ENCODE peak calls at places on chromosomes 1 and 21, in four cellular contexts. One of them, this sample, is unnamed.

GRCh38 chr1:31691446-31691845 is 12.4 kb downstream of the COL16A1 start:
- DNase-seq in endothelial cell of umbilical vein: no peak
- DNase-seq in CD8-positive, alpha-beta T cell: no peak
- DNase-seq in HCT116: no peak
- DNase-seq in this sample: no peak

GRCh38 chr1:54949971-54950360 is 30.5 kb upstream of the TMEM61 start:
- DNase-seq in endothelial cell of umbilical vein: peak; percentile 74
- DNase-seq in CD8-positive, alpha-beta T cell: no peak
- DNase-seq in HCT116: no peak
- DNase-seq in this sample: no peak

GRCh38 chr1:110255388-110255787 is 45.3 kb downstream of the KCNC4 start:
- DNase-seq in endothelial cell of umbilical vein: no peak
- DNase-seq in CD8-positive, alpha-beta T cell: no peak
- DNase-seq in HCT116: no peak
- DNase-seq in this sample: peak; percentile 35

GRCh38 chr1:111507411-111508201 is 4.2 kb upstream of the ADORA3 start:
- DNase-seq in endothelial cell of umbilical vein: peak; percentile 64
- DNase-seq in CD8-positive, alpha-beta T cell: peak; percentile 64
- DNase-seq in HCT116: no peak
- DNase-seq in this sample: peak; percentile 89

GRCh38 chr1:50981741-50982140 is 11.7 kb downstream of the CDKN2C start:
- DNase-seq in endothelial cell of umbilical vein: no peak
- DNase-seq in CD8-positive, alpha-beta T cell: no peak
- DNase-seq in HCT116: no peak
- DNase-seq in this sample: no peak

GRCh38 chr1:114750780-114751179 is 7.0 kb downstream of the CSDE1 start:
- DNase-seq in endothelial cell of umbilical vein: no peak
- DNase-seq in CD8-positive, alpha-beta T cell: no peak
- DNase-seq in HCT116: no peak
- DNase-seq in this sample: no peak

GRCh38 chr1:109617291-109617801 is 2.1 kb downstream of the GNAT2 start:
- DNase-seq in endothelial cell of umbilical vein: peak; percentile 93
- DNase-seq in CD8-positive, alpha-beta T cell: no peak
- DNase-seq in HCT116: peak; percentile 44
- DNase-seq in this sample: no peak

GRCh38 chr1:204408074-204408507 is 3.5 kb downstream of the PPP1R15B start:
- DNase-seq in endothelial cell of umbilical vein: peak; percentile 67
- DNase-seq in CD8-positive, alpha-beta T cell: peak; percentile 40
- DNase-seq in HCT116: no peak
- DNase-seq in this sample: peak; percentile 83

GRCh38 chr1:244965182-244965581 is 100.8 kb upstream of the HNRNPU start:
- DNase-seq in endothelial cell of umbilical vein: peak; percentile 19
- DNase-seq in CD8-positive, alpha-beta T cell: no peak
- DNase-seq in HCT116: no peak
- DNase-seq in this sample: no peak

GRCh38 chr21:45829566-45830147 is 151.9 kb upstream of the COL6A1 start:
- DNase-seq in endothelial cell of umbilical vein: no peak
- DNase-seq in CD8-positive, alpha-beta T cell: no peak
- DNase-seq in HCT116: no peak
- DNase-seq in this sample: no peak

GRCh38 chr1:109341944-109342925 is 35.4 kb upstream of the MYBPHL start:
- DNase-seq in endothelial cell of umbilical vein: peak; percentile 69
- DNase-seq in CD8-positive, alpha-beta T cell: no peak
- DNase-seq in HCT116: no peak
- DNase-seq in this sample: no peak

GRCh38 chr21:29190920-29191319 is 60.5 kb downstream of the MAP3K7CL start:
- DNase-seq in endothelial cell of umbilical vein: no peak
- DNase-seq in CD8-positive, alpha-beta T cell: no peak
- DNase-seq in HCT116: no peak
- DNase-seq in this sample: no peak

GRCh38 chr1:31830065-31830464 is 14.2 kb upstream of the SPOCD1 start:
- DNase-seq in endothelial cell of umbilical vein: no peak
- DNase-seq in CD8-positive, alpha-beta T cell: no peak
- DNase-seq in HCT116: no peak
- DNase-seq in this sample: no peak

GRCh38 chr1:29465755-29466154 is 229.4 kb downstream of the PTPRU start:
- DNase-seq in endothelial cell of umbilical vein: peak; percentile 1
- DNase-seq in CD8-positive, alpha-beta T cell: no peak
- DNase-seq in HCT116: no peak
- DNase-seq in this sample: no peak

GRCh38 chr21:35563885-35564451 is 496.4 kb downstream of the SETD4 start:
- DNase-seq in endothelial cell of umbilical vein: no peak
- DNase-seq in CD8-positive, alpha-beta T cell: no peak
- DNase-seq in HCT116: no peak
- DNase-seq in this sample: peak; percentile 60

GRCh38 chr1:220803401-220804201 is 16.9 kb downstream of the MTARC1 start:
- DNase-seq in endothelial cell of umbilical vein: peak; percentile 59
- DNase-seq in CD8-positive, alpha-beta T cell: peak; percentile 10
- DNase-seq in HCT116: no peak
- DNase-seq in this sample: no peak

GRCh38 chr1:205440476-205441317 is 15.1 kb downstream of the BLACAT1 start:
- DNase-seq in endothelial cell of umbilical vein: no peak
- DNase-seq in CD8-positive, alpha-beta T cell: peak; percentile 76
- DNase-seq in HCT116: peak; percentile 85
- DNase-seq in this sample: peak; percentile 59

GRCh38 chr1:12177156-12177998 is 10.6 kb downstream of the TNFRSF1B start:
- DNase-seq in endothelial cell of umbilical vein: peak; percentile 20
- DNase-seq in CD8-positive, alpha-beta T cell: no peak
- DNase-seq in HCT116: no peak
- DNase-seq in this sample: no peak

GRCh38 chr21:35202431-35202830 is 153.3 kb upstream of the RUNX1 start:
- DNase-seq in endothelial cell of umbilical vein: peak; percentile 17
- DNase-seq in CD8-positive, alpha-beta T cell: no peak
- DNase-seq in HCT116: no peak
- DNase-seq in this sample: no peak

GRCh38 chr1:212346586-212346985 is 61.4 kb downstream of the PPP2R5A start:
- DNase-seq in endothelial cell of umbilical vein: no peak
- DNase-seq in CD8-positive, alpha-beta T cell: no peak
- DNase-seq in HCT116: no peak
- DNase-seq in this sample: no peak

GRCh38 chr1:212344905-212345304 is 59.7 kb downstream of the PPP2R5A start:
- DNase-seq in endothelial cell of umbilical vein: no peak
- DNase-seq in CD8-positive, alpha-beta T cell: no peak
- DNase-seq in HCT116: no peak
- DNase-seq in this sample: no peak

GRCh38 chr1:212341090-212341489 is 55.9 kb downstream of the PPP2R5A start:
- DNase-seq in endothelial cell of umbilical vein: no peak
- DNase-seq in CD8-positive, alpha-beta T cell: no peak
- DNase-seq in HCT116: no peak
- DNase-seq in this sample: no peak
- H3K27ac ChIP-seq in endothelial cell of umbilical vein: no peak overlapping the region
- H3K27ac ChIP-seq in CD8-positive, alpha-beta T cell: no peak overlapping the region
- H3K27ac ChIP-seq in HCT116: no peak overlapping the region
- H3K27ac ChIP-seq in this sample: no peak overlapping the region

DNA sequence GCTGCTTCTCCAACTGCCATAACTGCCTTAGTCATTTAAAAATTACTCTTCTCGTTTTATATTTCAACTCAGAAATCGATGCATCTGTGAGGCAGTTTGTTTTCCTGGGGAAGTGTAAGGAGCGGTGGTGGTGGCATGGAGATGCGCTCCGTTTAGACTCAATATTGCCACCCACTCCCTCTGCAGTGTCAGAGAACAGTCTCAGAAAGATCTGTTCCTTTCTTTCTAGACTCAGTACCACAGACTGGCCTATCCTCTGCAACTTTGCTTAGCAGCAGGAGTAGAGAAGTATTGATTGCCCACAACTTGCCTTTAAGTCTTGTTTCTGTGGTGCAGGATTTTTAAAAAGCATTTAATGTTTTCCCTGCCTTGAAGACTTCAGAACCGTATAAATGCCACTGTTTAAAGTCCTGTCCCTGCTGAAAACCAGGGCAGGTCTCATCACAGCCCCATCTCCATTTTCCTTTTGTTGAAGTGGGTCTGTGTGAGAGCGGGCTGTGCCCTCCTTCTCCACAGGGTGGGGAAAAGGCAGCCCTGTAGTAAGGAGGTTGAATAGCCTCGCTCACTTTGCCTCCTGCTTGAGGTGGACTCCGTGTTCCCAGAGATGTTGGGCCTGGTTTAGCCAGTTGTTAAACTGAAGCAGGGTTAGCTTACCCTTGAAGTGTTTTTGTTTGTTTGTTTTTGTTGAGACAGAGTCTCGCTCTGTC is 105.2 kb downstream of the NFIA start:
- DNase-seq in endothelial cell of umbilical vein: no peak
- DNase-seq in CD8-positive, alpha-beta T cell: no peak
- DNase-seq in HCT116: no peak
- DNase-seq in this sample: no peak
- H3K4me1 ChIP-seq in endothelial cell of umbilical vein: peaks cover 18% of the 10 kb centered on the region
- H3K4me1 ChIP-seq in CD8-positive, alpha-beta T cell: no peaks in the 10 kb centered on the region
- H3K4me1 ChIP-seq in HCT116: no peaks in the 10 kb centered on the region
- H3K4me1 ChIP-seq in this sample: peaks cover 91% of the 10 kb centered on the region

GRCh38 chr1:68204965-68205630 is 27.2 kb downstream of the WLS start:
- DNase-seq in endothelial cell of umbilical vein: peak; percentile 62
- DNase-seq in CD8-positive, alpha-beta T cell: no peak
- DNase-seq in HCT116: no peak
- DNase-seq in this sample: no peak
- TF ChIP-seq CTCF in endothelial cell of umbilical vein: no peak
- TF ChIP-seq CTCF in CD8-positive, alpha-beta T cell: no peak
- TF ChIP-seq CTCF in HCT116: no peak
- TF ChIP-seq CTCF in this sample: no peak

DNA sequence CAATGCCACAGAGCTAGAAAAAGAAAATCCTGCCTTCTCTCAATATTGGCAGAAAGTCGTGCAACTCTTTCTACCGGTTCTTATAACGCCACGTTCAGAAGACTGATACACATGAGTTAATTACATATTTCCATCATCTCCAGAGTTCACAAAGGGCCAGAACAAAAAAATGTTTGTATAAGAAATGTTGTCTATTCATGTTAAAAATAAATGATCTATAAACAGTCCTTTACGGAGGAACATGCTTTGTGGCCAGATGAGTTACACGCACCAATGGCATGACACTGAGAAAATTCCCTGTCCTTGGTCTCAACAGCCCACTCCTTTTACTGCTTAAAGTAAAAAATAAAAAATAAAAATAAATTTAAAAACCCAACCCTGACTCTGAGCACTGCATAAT is 29.5 kb downstream of the C2CD2 start:
- DNase-seq in endothelial cell of umbilical vein: no peak
- DNase-seq in CD8-positive, alpha-beta T cell: no peak
- DNase-seq in HCT116: no peak
- DNase-seq in this sample: no peak
- H3K27ac ChIP-seq in endothelial cell of umbilical vein: no peak overlapping the region
- H3K27ac ChIP-seq in CD8-positive, alpha-beta T cell: no peak overlapping the region
- H3K27ac ChIP-seq in HCT116: no peak overlapping the region
- H3K27ac ChIP-seq in this sample: peak overlapping the region; percentile 93

DNA sequence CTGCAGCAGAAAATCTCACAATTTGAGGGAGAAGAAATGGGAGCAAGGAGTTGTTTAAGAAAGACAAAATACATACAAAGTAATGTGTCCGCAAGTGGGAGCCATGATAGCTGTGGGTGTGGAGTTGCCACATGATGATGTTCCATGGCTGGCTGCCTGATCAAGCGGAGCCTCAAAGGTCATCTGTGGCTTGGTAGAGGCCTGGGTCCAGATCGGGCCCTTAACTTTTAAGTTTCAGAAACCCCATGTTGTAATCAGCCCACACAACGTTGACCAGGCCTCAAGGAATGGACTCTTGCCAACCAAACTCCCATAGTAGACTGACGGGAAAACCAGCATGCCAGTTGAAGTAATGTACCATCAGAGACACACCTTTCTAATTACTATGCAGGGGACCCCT is 64.7 kb upstream of the ANGPTL1 start:
- DNase-seq in endothelial cell of umbilical vein: no peak
- DNase-seq in CD8-positive, alpha-beta T cell: no peak
- DNase-seq in HCT116: no peak
- DNase-seq in this sample: no peak
- H3K4me1 ChIP-seq in endothelial cell of umbilical vein: no peaks in the 10 kb centered on the region
- H3K4me1 ChIP-seq in CD8-positive, alpha-beta T cell: no peaks in the 10 kb centered on the region
- H3K4me1 ChIP-seq in HCT116: no peaks in the 10 kb centered on the region
- H3K4me1 ChIP-seq in this sample: peaks cover 88% of the 10 kb centered on the region

GRCh38 chr1:218324226-218324580 is 20.9 kb upstream of the TGFB2 start:
- DNase-seq in endothelial cell of umbilical vein: no peak
- DNase-seq in CD8-positive, alpha-beta T cell: no peak
- DNase-seq in HCT116: no peak
- DNase-seq in this sample: no peak

GRCh38 chr1:218332416-218332815 is 12.7 kb upstream of the TGFB2 start:
- DNase-seq in endothelial cell of umbilical vein: no peak
- DNase-seq in CD8-positive, alpha-beta T cell: no peak
- DNase-seq in HCT116: no peak
- DNase-seq in this sample: no peak

GRCh38 chr1:218328769-218329168 is 16.4 kb upstream of the TGFB2 start:
- DNase-seq in endothelial cell of umbilical vein: no peak
- DNase-seq in CD8-positive, alpha-beta T cell: no peak
- DNase-seq in HCT116: no peak
- DNase-seq in this sample: no peak

GRCh38 chr1:218330043-218330623 is 15.0 kb upstream of the TGFB2 start:
- DNase-seq in endothelial cell of umbilical vein: peak; percentile 64
- DNase-seq in CD8-positive, alpha-beta T cell: no peak
- DNase-seq in HCT116: peak; percentile 31
- DNase-seq in this sample: no peak
- TF ChIP-seq CTCF in endothelial cell of umbilical vein: peak; percentile 20
- TF ChIP-seq CTCF in CD8-positive, alpha-beta T cell: peak; percentile 86
- TF ChIP-seq CTCF in HCT116: no peak
- TF ChIP-seq CTCF in this sample: peak; percentile 59

DNA sequence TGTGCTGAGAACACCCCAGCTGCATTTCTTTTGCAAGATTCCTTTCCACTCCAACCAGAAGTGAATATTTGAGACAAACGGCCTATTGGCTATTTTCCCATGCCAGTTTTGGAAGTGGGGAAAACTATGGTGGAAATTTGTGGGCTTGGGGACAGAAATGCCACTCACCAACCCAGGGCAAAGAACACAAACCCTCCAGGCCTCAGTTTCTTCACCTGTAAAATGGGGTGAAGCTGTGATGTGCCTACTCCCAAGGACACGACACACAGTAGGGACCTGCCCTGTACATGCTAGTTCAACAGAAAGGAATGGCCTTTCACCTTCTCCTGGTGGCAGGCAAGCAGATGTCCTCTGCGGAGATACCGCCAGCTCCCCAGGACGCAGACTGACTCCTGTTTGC is 46.5 kb downstream of the SIM2 start:
- DNase-seq in endothelial cell of umbilical vein: no peak
- DNase-seq in CD8-positive, alpha-beta T cell: no peak
- DNase-seq in HCT116: no peak
- DNase-seq in this sample: no peak
- H3K27ac ChIP-seq in endothelial cell of umbilical vein: no peak overlapping the region
- H3K27ac ChIP-seq in CD8-positive, alpha-beta T cell: no peak overlapping the region
- H3K27ac ChIP-seq in HCT116: no peak overlapping the region
- H3K27ac ChIP-seq in this sample: no peak overlapping the region

GRCh38 chr1:21278208-21278861 is 11.9 kb downstream of the ECE1 start:
- DNase-seq in endothelial cell of umbilical vein: peak; percentile 86
- DNase-seq in CD8-positive, alpha-beta T cell: no peak
- DNase-seq in HCT116: no peak
- DNase-seq in this sample: no peak
- H3K4me1 ChIP-seq in endothelial cell of umbilical vein: peaks cover 75% of the 10 kb centered on the region
- H3K4me1 ChIP-seq in CD8-positive, alpha-beta T cell: peaks cover 28% of the 10 kb centered on the region
- H3K4me1 ChIP-seq in HCT116: no peaks in the 10 kb centered on the region
- H3K4me1 ChIP-seq in this sample: peaks cover 53% of the 10 kb centered on the region

GRCh38 chr1:63324779-63325119 is 2.4 kb downstream of the FOXD3 start:
- DNase-seq in endothelial cell of umbilical vein: no peak
- DNase-seq in CD8-positive, alpha-beta T cell: no peak
- DNase-seq in HCT116: no peak
- DNase-seq in this sample: no peak

GRCh38 chr1:63321788-63322247 is 549 bp upstream of the FOXD3 start:
- DNase-seq in endothelial cell of umbilical vein: no peak
- DNase-seq in CD8-positive, alpha-beta T cell: no peak
- DNase-seq in HCT116: no peak
- DNase-seq in this sample: no peak

GRCh38 chr1:63323866-63324778 is 1.8 kb downstream of the FOXD3 start:
- DNase-seq in endothelial cell of umbilical vein: no peak
- DNase-seq in CD8-positive, alpha-beta T cell: no peak
- DNase-seq in HCT116: no peak
- DNase-seq in this sample: no peak

GRCh38 chr1:63322248-63322943 is at the start of gene FOXD3:
- DNase-seq in endothelial cell of umbilical vein: peak; percentile 46
- DNase-seq in CD8-positive, alpha-beta T cell: no peak
- DNase-seq in HCT116: peak; percentile 27
- DNase-seq in this sample: no peak

GRCh38 chr1:63322944-63323865 is 838 bp downstream of the FOXD3 start:
- DNase-seq in endothelial cell of umbilical vein: no peak
- DNase-seq in CD8-positive, alpha-beta T cell: peak; percentile 40
- DNase-seq in HCT116: no peak
- DNase-seq in this sample: no peak
- TF ChIP-seq CTCF in endothelial cell of umbilical vein: no peak
- TF ChIP-seq CTCF in CD8-positive, alpha-beta T cell: no peak
- TF ChIP-seq CTCF in HCT116: no peak
- TF ChIP-seq CTCF in this sample: no peak